ENCODE peak calls at places on chromosomes 12 and 14, in four cellular contexts. One of them, this sample, is unnamed. For H3K36me3, the result is how much of the 10 kb centered on the place peaks cover.

GRCh38 chr12:104958946-104959841 is 1.1 kb upstream of the SLC41A2 start:
- DNase-seq in brain microvascular endothelial cell: peak
- DNase-seq in iPS DF 6.9: no peak
- DNase-seq in fibroblast of lung: peak
- DNase-seq in this sample: no peak

GRCh38 chr12:93943766-93944165 is 204.6 kb upstream of the PLXNC1 start:
- DNase-seq in iPS DF 6.9: no peak
- DNase-seq in brain microvascular endothelial cell: no peak
- DNase-seq in fibroblast of lung: peak
- DNase-seq in this sample: no peak

GRCh38 chr12:33439587-33440011 is at the start of gene SYT10:
- DNase-seq in brain microvascular endothelial cell: no peak
- DNase-seq in fibroblast of lung: peak
- DNase-seq in iPS DF 6.9: no peak
- DNase-seq in this sample: peak

GRCh38 chr12:12008232-12008850 is 62.4 kb upstream of the BCL2L14 start:
- DNase-seq in fibroblast of lung: peak
- DNase-seq in brain microvascular endothelial cell: no peak
- DNase-seq in iPS DF 6.9: no peak
- DNase-seq in this sample: no peak

GRCh38 chr14:65356327-65356836 is 56.1 kb upstream of the FUT8 start:
- DNase-seq in brain microvascular endothelial cell: peak
- DNase-seq in iPS DF 6.9: no peak
- DNase-seq in fibroblast of lung: peak
- DNase-seq in this sample: no peak

GRCh38 chr14:77346495-77346894 is 25.7 kb downstream of the GSTZ1 start:
- DNase-seq in brain microvascular endothelial cell: no peak
- DNase-seq in fibroblast of lung: no peak
- DNase-seq in iPS DF 6.9: no peak
- DNase-seq in this sample: no peak

GRCh38 chr12:93079976-93080375 is 150.9 kb upstream of the EEA1 start:
- DNase-seq in iPS DF 6.9: no peak
- DNase-seq in fibroblast of lung: no peak
- DNase-seq in brain microvascular endothelial cell: no peak
- DNase-seq in this sample: no peak

GRCh38 chr12:7161811-7162210 is 27.7 kb upstream of the PEX5 start:
- DNase-seq in fibroblast of lung: no peak
- DNase-seq in iPS DF 6.9: no peak
- DNase-seq in brain microvascular endothelial cell: no peak
- DNase-seq in this sample: no peak

GRCh38 chr14:77557391-77557790 is 58.8 kb upstream of the ISM2 start:
- DNase-seq in fibroblast of lung: peak
- DNase-seq in iPS DF 6.9: no peak
- DNase-seq in brain microvascular endothelial cell: no peak
- DNase-seq in this sample: no peak

GRCh38 chr14:32192712-32193373 is 9.0 kb upstream of the RNU6-7 start:
- DNase-seq in iPS DF 6.9: no peak
- DNase-seq in brain microvascular endothelial cell: no peak
- DNase-seq in fibroblast of lung: no peak
- DNase-seq in this sample: no peak

GRCh38 chr14:87745507-87746118 is 247.4 kb downstream of the GALC start:
- DNase-seq in iPS DF 6.9: peak
- DNase-seq in fibroblast of lung: peak
- DNase-seq in brain microvascular endothelial cell: peak
- DNase-seq in this sample: peak

GRCh38 chr14:60175255-60175902 is 10.2 kb upstream of the DHRS7 start:
- DNase-seq in brain microvascular endothelial cell: no peak
- DNase-seq in fibroblast of lung: no peak
- DNase-seq in iPS DF 6.9: no peak
- DNase-seq in this sample: no peak

GRCh38 chr12:44457465-44457864 is 418.6 kb downstream of the NELL2 start:
- DNase-seq in iPS DF 6.9: no peak
- DNase-seq in brain microvascular endothelial cell: no peak
- DNase-seq in fibroblast of lung: no peak
- DNase-seq in this sample: no peak

GRCh38 chr12:27967551-27968054 is 4.9 kb downstream of the PTHLH start:
- DNase-seq in iPS DF 6.9: no peak
- DNase-seq in brain microvascular endothelial cell: no peak
- DNase-seq in fibroblast of lung: peak
- DNase-seq in this sample: no peak

GRCh38 chr12:57826400-57826799 is 7.9 kb upstream of the AVIL start:
- DNase-seq in iPS DF 6.9: no peak
- DNase-seq in brain microvascular endothelial cell: no peak
- DNase-seq in fibroblast of lung: no peak
- DNase-seq in this sample: no peak
- H3K36me3 ChIP-seq in iPS DF 6.9: half or more
- H3K36me3 ChIP-seq in brain microvascular endothelial cell: half or more
- H3K36me3 ChIP-seq in fibroblast of lung: half or more
- H3K36me3 ChIP-seq in this sample: half or more

DNA sequence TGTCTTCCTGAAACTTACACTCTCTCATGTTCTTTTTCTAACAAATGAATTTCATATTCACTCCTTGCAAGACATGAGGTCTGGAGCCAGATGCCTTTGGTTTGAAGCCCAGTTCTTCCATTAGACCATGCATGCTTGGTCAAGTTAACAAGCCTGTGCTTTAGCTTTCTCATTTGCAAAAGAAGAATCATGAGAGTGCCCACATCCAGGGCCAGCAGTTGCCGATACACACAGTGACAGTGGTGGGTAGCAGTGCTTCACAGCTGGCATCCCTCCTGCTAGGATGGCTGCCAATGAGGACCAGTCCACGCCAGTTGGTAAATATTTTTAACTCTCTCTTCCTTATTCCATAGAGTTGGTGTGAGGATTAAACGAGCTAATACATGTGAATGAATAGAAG is 163.1 kb downstream of the PHLDA1 start:
- DNase-seq in iPS DF 6.9: no peak
- DNase-seq in brain microvascular endothelial cell: no peak
- DNase-seq in fibroblast of lung: peak
- DNase-seq in this sample: no peak
- H3K36me3 ChIP-seq in iPS DF 6.9: under half
- H3K36me3 ChIP-seq in brain microvascular endothelial cell: under half
- H3K36me3 ChIP-seq in fibroblast of lung: under half
- H3K36me3 ChIP-seq in this sample: under half

GRCh38 chr14:104779776-104780512 is 15.6 kb downstream of the AKT1 start:
- DNase-seq in iPS DF 6.9: no peak
- DNase-seq in fibroblast of lung: no peak
- DNase-seq in brain microvascular endothelial cell: no peak
- DNase-seq in this sample: no peak

GRCh38 chr14:104778694-104779331 is 16.7 kb downstream of the AKT1 start:
- DNase-seq in fibroblast of lung: no peak
- DNase-seq in iPS DF 6.9: no peak
- DNase-seq in brain microvascular endothelial cell: no peak
- DNase-seq in this sample: no peak

GRCh38 chr14:104782086-104782822 is 13.3 kb downstream of the AKT1 start:
- DNase-seq in brain microvascular endothelial cell: no peak
- DNase-seq in iPS DF 6.9: no peak
- DNase-seq in fibroblast of lung: no peak
- DNase-seq in this sample: no peak

GRCh38 chr14:104781271-104782077 is 14.1 kb downstream of the AKT1 start:
- DNase-seq in fibroblast of lung: no peak
- DNase-seq in brain microvascular endothelial cell: no peak
- DNase-seq in iPS DF 6.9: no peak
- DNase-seq in this sample: no peak

GRCh38 chr14:104780513-104781030 is 15.0 kb downstream of the AKT1 start:
- DNase-seq in fibroblast of lung: no peak
- DNase-seq in iPS DF 6.9: no peak
- DNase-seq in brain microvascular endothelial cell: no peak
- DNase-seq in this sample: no peak
- H3K36me3 ChIP-seq in fibroblast of lung: under half
- H3K36me3 ChIP-seq in iPS DF 6.9: under half
- H3K36me3 ChIP-seq in brain microvascular endothelial cell: under half
- H3K36me3 ChIP-seq in this sample: under half

GRCh38 chr12:112458751-112459150 is 40.0 kb downstream of the PTPN11 start:
- DNase-seq in brain microvascular endothelial cell: no peak
- DNase-seq in iPS DF 6.9: no peak
- DNase-seq in fibroblast of lung: no peak
- DNase-seq in this sample: no peak
- H3K36me3 ChIP-seq in brain microvascular endothelial cell: under half
- H3K36me3 ChIP-seq in iPS DF 6.9: under half
- H3K36me3 ChIP-seq in fibroblast of lung: under half
- H3K36me3 ChIP-seq in this sample: half or more

DNA sequence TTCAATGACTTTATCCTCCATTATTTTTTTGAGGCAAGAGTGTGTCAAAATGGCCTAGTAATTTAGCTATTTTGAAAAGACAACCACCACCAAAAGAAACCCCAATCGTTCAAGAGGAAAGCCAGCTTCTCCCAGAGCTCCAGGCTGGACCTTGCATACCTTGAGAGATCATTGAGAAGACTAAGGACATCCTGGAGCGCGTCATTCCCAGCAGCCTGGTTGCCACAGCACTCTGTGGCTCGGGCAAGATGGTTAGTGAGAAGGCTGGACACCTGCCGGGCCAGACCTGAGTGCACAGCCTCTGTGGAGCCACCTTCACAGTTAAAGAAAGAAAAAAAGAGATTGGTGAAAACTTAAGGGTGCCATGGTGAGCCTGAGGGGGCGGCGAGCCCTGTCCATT is 111.4 kb downstream of the TRAFD1 start:
- DNase-seq in brain microvascular endothelial cell: no peak
- DNase-seq in fibroblast of lung: no peak
- DNase-seq in iPS DF 6.9: no peak
- DNase-seq in this sample: no peak
- H3K36me3 ChIP-seq in brain microvascular endothelial cell: under half
- H3K36me3 ChIP-seq in fibroblast of lung: under half
- H3K36me3 ChIP-seq in iPS DF 6.9: under half
- H3K36me3 ChIP-seq in this sample: half or more

DNA sequence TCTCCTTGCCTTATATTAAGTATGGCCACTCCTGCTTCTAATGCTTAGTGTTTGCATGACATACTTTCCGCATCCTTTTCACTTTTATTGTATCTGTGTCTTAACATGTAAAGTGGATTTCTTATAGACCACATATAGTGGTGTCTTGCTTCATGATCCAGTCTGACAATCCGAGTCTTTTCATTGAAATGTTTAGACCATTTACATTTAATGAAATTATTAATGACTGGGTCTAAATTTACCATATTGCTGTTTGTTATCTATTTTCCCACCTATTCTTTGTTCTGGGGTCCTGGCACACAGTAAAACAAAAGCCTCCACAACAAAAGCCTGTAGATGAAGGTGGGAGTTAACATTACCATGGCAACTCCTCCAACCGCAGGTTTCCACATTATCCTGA is 22.9 kb downstream of the ERH start:
- DNase-seq in fibroblast of lung: no peak
- DNase-seq in iPS DF 6.9: no peak
- DNase-seq in brain microvascular endothelial cell: no peak
- DNase-seq in this sample: no peak
- H3K36me3 ChIP-seq in fibroblast of lung: under half
- H3K36me3 ChIP-seq in iPS DF 6.9: under half
- H3K36me3 ChIP-seq in brain microvascular endothelial cell: under half
- H3K36me3 ChIP-seq in this sample: half or more

GRCh38 chr14:74545386-74545785 is 51.8 kb downstream of the ISCA2 start:
- DNase-seq in brain microvascular endothelial cell: no peak
- DNase-seq in fibroblast of lung: no peak
- DNase-seq in iPS DF 6.9: no peak
- DNase-seq in this sample: no peak

GRCh38 chr14:74548881-74549280 is 55.3 kb downstream of the ISCA2 start:
- DNase-seq in brain microvascular endothelial cell: peak
- DNase-seq in fibroblast of lung: no peak
- DNase-seq in iPS DF 6.9: no peak
- DNase-seq in this sample: no peak

GRCh38 chr14:74547331-74547927 is 53.9 kb downstream of the ISCA2 start:
- DNase-seq in fibroblast of lung: no peak
- DNase-seq in iPS DF 6.9: no peak
- DNase-seq in brain microvascular endothelial cell: no peak
- DNase-seq in this sample: no peak

GRCh38 chr14:74543771-74544170 is 50.2 kb downstream of the ISCA2 start:
- DNase-seq in brain microvascular endothelial cell: no peak
- DNase-seq in fibroblast of lung: no peak
- DNase-seq in iPS DF 6.9: no peak
- DNase-seq in this sample: no peak

GRCh38 chr14:74546416-74546815 is 52.9 kb downstream of the ISCA2 start:
- DNase-seq in fibroblast of lung: no peak
- DNase-seq in brain microvascular endothelial cell: no peak
- DNase-seq in iPS DF 6.9: no peak
- DNase-seq in this sample: no peak
- H3K36me3 ChIP-seq in fibroblast of lung: under half
- H3K36me3 ChIP-seq in brain microvascular endothelial cell: under half
- H3K36me3 ChIP-seq in iPS DF 6.9: under half
- H3K36me3 ChIP-seq in this sample: under half

GRCh38 chr12:54393350-54393655 is 8.8 kb upstream of the ZNF385A start:
- DNase-seq in brain microvascular endothelial cell: no peak
- DNase-seq in iPS DF 6.9: no peak
- DNase-seq in fibroblast of lung: no peak
- DNase-seq in this sample: no peak

GRCh38 chr12:54394281-54394719 is 9.8 kb upstream of the ZNF385A start:
- DNase-seq in iPS DF 6.9: no peak
- DNase-seq in fibroblast of lung: peak
- DNase-seq in brain microvascular endothelial cell: peak
- DNase-seq in this sample: no peak

GRCh38 chr12:54393743-54394142 is 9.2 kb upstream of the ZNF385A start:
- DNase-seq in fibroblast of lung: no peak
- DNase-seq in iPS DF 6.9: no peak
- DNase-seq in brain microvascular endothelial cell: no peak
- DNase-seq in this sample: no peak

GRCh38 chr12:54395545-54395944 is 11.0 kb upstream of the ZNF385A start:
- DNase-seq in fibroblast of lung: no peak
- DNase-seq in brain microvascular endothelial cell: no peak
- DNase-seq in iPS DF 6.9: no peak
- DNase-seq in this sample: no peak

GRCh38 chr12:54394986-54395385 is 10.5 kb upstream of the ZNF385A start:
- DNase-seq in fibroblast of lung: no peak
- DNase-seq in iPS DF 6.9: no peak
- DNase-seq in brain microvascular endothelial cell: no peak
- DNase-seq in this sample: no peak
- H3K36me3 ChIP-seq in fibroblast of lung: under half
- H3K36me3 ChIP-seq in iPS DF 6.9: under half
- H3K36me3 ChIP-seq in brain microvascular endothelial cell: half or more
- H3K36me3 ChIP-seq in this sample: under half